ENCODE peak calls at places on chromosomes 6 and 20, in ten cellular contexts. T is RCC 7860; J is stimulated activated CD4-positive, alpha-beta T cell treated with anti-CD3 and anti-CD28 coated beads, Interleukin-1b, Interleukin-23, amount 100 ng/mL, for 1 hour; F is AG04450; P is fibroblast of lung; X is cardiac muscle cell; E is ELR; I is astrocyte of the spinal cord; S is posterior cingulate gyrus; V is HTR-8/SVneo. M is an unnamed sample.

GRCh38 chr20:3681931-3682820 is at the start of gene ADAM33:
- DNase-seq in E (peak), V (peak), S (no peak), I (no peak), X (peak), P (peak), J (no peak), F (no peak), T (no peak), M (peak)

GRCh38 chr6:90497411-90497810 is 89.5 kb downstream of the MAP3K7 start:
- DNase-seq in P (no peak), J (no peak), X (no peak), S (no peak), V (no peak), E (no peak), I (no peak), T (no peak), F (no peak), M (no peak)

GRCh38 chr6:117956386-117956785 is 49.3 kb downstream of the SLC35F1 start:
- DNase-seq in I (peak), T (no peak), J (no peak), E (no peak), F (no peak), X (no peak), S (peak), P (no peak), V (no peak), M (no peak)

GRCh38 chr6:134041093-134041492 is 11.3 kb downstream of the SLC2A12 start:
- DNase-seq in P (peak), S (no peak), V (peak), T (no peak), F (no peak), J (no peak), X (no peak), E (peak), I (peak), M (no peak)

GRCh38 chr20:21184810-21185209 is 58.9 kb downstream of the KIZ start:
- DNase-seq in J (no peak), V (no peak), P (peak), F (no peak), S (no peak), T (peak), X (no peak), E (no peak), I (no peak), M (no peak)

GRCh38 chr20:49762940-49763766 is 49.5 kb upstream of the B4GALT5 start:
- DNase-seq in X (peak), T (no peak), I (no peak), S (no peak), J (no peak), V (no peak), E (no peak), F (no peak), P (no peak), M (no peak)

GRCh38 chr6:26550250-26550993 is 12.3 kb downstream of the HMGN4 start:
- DNase-seq in J (no peak), X (peak), F (no peak), V (no peak), S (no peak), P (peak), T (no peak), E (peak), I (peak), M (peak)

GRCh38 chr20:18091624-18092023 is 33.9 kb upstream of the OVOL2 start:
- DNase-seq in T (no peak), J (no peak), V (no peak), F (no peak), E (no peak), S (no peak), P (no peak), X (no peak), I (no peak), M (no peak)

M was measured in Right ventricle myocardium inferior.